ENCODE peak calls at places on chromosome 17, in six cellular contexts. N is myocyte; F is HTR-8/SVneo; P is activated CD8-positive, alpha-beta memory T cell treated with anti-CD3 and anti-CD28 coated beads for 1 hour; K is psoas muscle; T is HL-60. C is an unnamed sample.

GRCh38 chr17:44121206-44121605 is 2.2 kb downstream of the HDAC5 start:
- DNase-seq in N (no peak), F (no peak), P (no peak), K (no peak), T (no peak), C (no peak)

GRCh38 chr17:41906465-41907184 is 12.1 kb downstream of the ACLY start:
- DNase-seq in N (no peak), F (no peak), P (no peak), K (no peak), T (no peak), C (no peak)

GRCh38 chr17:81253358-81254131 is 14.4 kb downstream of the NDUFAF8 start:
- DNase-seq in N (peak; percentile 40), F (peak; percentile 53), P (peak; percentile 43), K (no peak), T (no peak), C (no peak)

GRCh38 chr17:33802349-33803272 is 452.5 kb upstream of the CCL2 start:
- DNase-seq in N (no peak), F (no peak), P (no peak), K (no peak), T (no peak), C (no peak)

GRCh38 chr17:72120878-72121163 is at the start of gene SOX9:
- DNase-seq in N (peak; percentile 98), F (peak; percentile 98), P (no peak), K (peak; percentile 92), T (no peak), C (peak; percentile 87)

GRCh38 chr17:71334041-71334781 is 786.6 kb upstream of the SOX9 start:
- DNase-seq in N (peak; percentile 51), F (no peak), P (no peak), K (no peak), T (no peak), C (no peak)

GRCh38 chr17:83196088-83196765 is 116.8 kb downstream of the METRNL start:
- DNase-seq in N (no peak), F (no peak), P (no peak), K (peak; percentile 57), T (no peak), C (peak; percentile 35)

GRCh38 chr17:46962374-46962790 is 16.7 kb downstream of the RPRML start:
- DNase-seq in N (no peak), F (no peak), P (no peak), K (no peak), T (no peak), C (no peak)

GRCh38 chr17:65039349-65039988 is 17.1 kb downstream of the GNA13 start:
- DNase-seq in N (no peak), F (no peak), P (no peak), K (no peak), T (no peak), C (no peak)

GRCh38 chr17:67456889-67457288 is 79.8 kb downstream of the PITPNC1 start:
- DNase-seq in N (no peak), F (no peak), P (no peak), K (no peak), T (no peak), C (no peak)

GRCh38 chr17:66076546-66077190 is 115.3 kb downstream of the CEP112 start:
- DNase-seq in N (peak; percentile 97), F (no peak), P (no peak), K (no peak), T (no peak), C (no peak)

GRCh38 chr17:4620531-4621101 is 20.9 kb downstream of the ALOX15 start:
- DNase-seq in N (no peak), F (no peak), P (no peak), K (no peak), T (no peak), C (no peak)

GRCh38 chr17:48307814-48308411 is 122.1 kb downstream of the SKAP1 start:
- DNase-seq in N (peak; percentile 60), F (peak; percentile 56), P (peak; percentile 15), K (no peak), T (no peak), C (peak; percentile 10)

GRCh38 chr17:66021757-66022156 is 170.2 kb downstream of the CEP112 start:
- DNase-seq in N (no peak), F (no peak), P (no peak), K (no peak), T (no peak), C (no peak)

GRCh38 chr17:75457047-75457654 is 716 bp downstream of the TMEM94 start:
- DNase-seq in N (peak; percentile 62), F (peak; percentile 49), P (no peak), K (peak; percentile 59), T (no peak), C (no peak)

GRCh38 chr17:57604771-57605733 is 140.0 kb downstream of the CCDC182 start:
- DNase-seq in N (peak; percentile 95), F (no peak), P (no peak), K (peak; percentile 67), T (no peak), C (peak; percentile 77)

GRCh38 chr17:32503251-32504165 is 16.7 kb downstream of the CDK5R1 start:
- DNase-seq in N (peak; percentile 82), F (no peak), P (no peak), K (no peak), T (no peak), C (no peak)

GRCh38 chr17:79789943-79790804 is 6.7 kb downstream of the CBX8 start:
- DNase-seq in N (no peak), F (peak; percentile 71), P (no peak), K (peak; percentile 72), T (no peak), C (no peak)

GRCh38 chr17:50691550-50692447 is 15.9 kb downstream of the ANKRD40 start:
- DNase-seq in N (no peak), F (no peak), P (no peak), K (no peak), T (no peak), C (no peak)

GRCh38 chr17:20122236-20122879 is 113.2 kb downstream of the SPECC1 start:
- DNase-seq in N (peak; percentile 86), F (no peak), P (no peak), K (no peak), T (no peak), C (no peak)

GRCh38 chr17:79842656-79843474 is 3.6 kb upstream of the CBX4 start:
- DNase-seq in N (no peak), F (no peak), P (no peak), K (no peak), T (no peak), C (no peak)

GRCh38 chr17:41451154-41451728 is 10.5 kb upstream of the KRT38 start:
- DNase-seq in N (no peak), F (no peak), P (no peak), K (no peak), T (no peak), C (no peak)

GRCh38 chr17:41486809-41487530 is 2.7 kb downstream of the KRT36 start:
- DNase-seq in N (no peak), F (no peak), P (no peak), K (no peak), T (no peak), C (no peak)

GRCh38 chr17:8223356-8224063 is 13.1 kb upstream of the AURKB start:
- DNase-seq in N (peak; percentile 84), F (peak; percentile 48), P (no peak), K (peak; percentile 85), T (peak; percentile 52), C (peak; percentile 72)

GRCh38 chr17:83161298-83162034 is 82.1 kb downstream of the METRNL start:
- DNase-seq in N (peak; percentile 89), F (no peak), P (no peak), K (no peak), T (no peak), C (no peak)

GRCh38 chr17:49459401-49459984 is 35.6 kb upstream of the NGFR start:
- DNase-seq in N (no peak), F (no peak), P (no peak), K (no peak), T (no peak), C (no peak)

GRCh38 chr17:41510251-41511065 is 5.0 kb upstream of the KRT13 start:
- DNase-seq in N (no peak), F (no peak), P (no peak), K (no peak), T (no peak), C (no peak)

GRCh38 chr17:50064253-50064991 is 8.5 kb downstream of the ITGA3 start:
- DNase-seq in N (peak; percentile 94), F (peak; percentile 93), P (no peak), K (peak; percentile 71), T (no peak), C (no peak)

GRCh38 chr17:37614391-37614790 is 5.2 kb upstream of the SYNRG start:
- DNase-seq in N (no peak), F (no peak), P (no peak), K (no peak), T (no peak), C (no peak)

GRCh38 chr17:75774471-75774987 is 9.5 kb upstream of the GALK1 start:
- DNase-seq in N (no peak), F (no peak), P (no peak), K (peak; percentile 66), T (no peak), C (no peak)

GRCh38 chr17:31015639-31016038 is 44.8 kb downstream of the RNF135 start:
- DNase-seq in N (no peak), F (no peak), P (no peak), K (no peak), T (no peak), C (no peak)

GRCh38 chr17:73683788-73684582 is 39.7 kb upstream of the SDK2 start:
- DNase-seq in N (no peak), F (no peak), P (no peak), K (no peak), T (no peak), C (no peak)

GRCh38 chr17:7655541-7655840 is 4.8 kb downstream of the ATP1B2 start:
- DNase-seq in N (no peak), F (no peak), P (no peak), K (no peak), T (no peak), C (no peak)

GRCh38 chr17:40345161-40346034 is 19.1 kb downstream of the GJD3 start:
- DNase-seq in N (peak; percentile 83), F (peak; percentile 81), P (no peak), K (peak; percentile 83), T (no peak), C (peak; percentile 88)